ENCODE peak calls at places on chromosomes 12 and 14, in nine cellular contexts. Q is A549, M is tibial nerve, I is body of pancreas, K is spleen, P is adrenal gland, E is HCT116, C is gastrocnemius medialis, L is lower leg skin. X is an unnamed sample.

GRCh38 chr12:55659486-55660385 is 23.0 kb downstream of the OR10P1 start:
- DNase-seq in M (no peak), C (peak), Q (no peak), E (no peak), L (no peak), P (peak), I (no peak), K (no peak), X (no peak)

GRCh38 chr12:2944401-2945047 is 14.7 kb upstream of the TEAD4 start:
- DNase-seq in L (no peak), I (peak), M (no peak), E (peak), Q (peak), P (peak), C (peak), K (peak), X (no peak)

GRCh38 chr12:116302200-116303075 is 24.9 kb upstream of the MED13L start:
- DNase-seq in P (no peak), K (no peak), Q (no peak), M (no peak), L (no peak), I (no peak), C (peak), E (no peak), X (no peak)

GRCh38 chr14:38078393-38078792 is 129.3 kb upstream of the SSTR1 start:
- DNase-seq in L (no peak), E (no peak), Q (no peak), I (peak), M (no peak), P (no peak), K (peak), C (no peak), X (no peak)

GRCh38 chr14:99612737-99613330 is 8.8 kb upstream of the CCDC85C start:
- DNase-seq in P (no peak), M (no peak), C (no peak), E (no peak), K (no peak), Q (no peak), L (no peak), I (no peak), X (no peak)

GRCh38 chr14:100403802-100404201 is 80.7 kb downstream of the SLC25A47 start:
- DNase-seq in Q (no peak), I (no peak), E (no peak), L (no peak), C (no peak), P (no peak), M (no peak), K (no peak), X (no peak)

GRCh38 chr12:533718-534117 is 74.0 kb downstream of the B4GALNT3 start:
- DNase-seq in E (no peak), I (no peak), P (no peak), Q (no peak), L (no peak), C (no peak), M (no peak), K (no peak), X (no peak)

GRCh38 chr12:120214626-120215356 is 13.9 kb upstream of the RPLP0 start:
- DNase-seq in C (no peak), I (no peak), E (no peak), Q (no peak), L (no peak), M (no peak), P (no peak), K (no peak), X (no peak)

GRCh38 chr12:46473634-46474201 is 101.1 kb upstream of the SLC38A2 start:
- DNase-seq in P (peak), Q (peak), L (peak), I (peak), M (peak), C (peak), E (peak), K (peak), X (peak)

GRCh38 chr14:91232052-91232451 is 12.5 kb downstream of the GPR68 start:
- DNase-seq in C (no peak), E (no peak), K (no peak), M (no peak), I (no peak), Q (no peak), L (no peak), P (no peak), X (no peak)

GRCh38 chr14:63174760-63175191 is 29.5 kb upstream of the RHOJ start:
- DNase-seq in P (no peak), Q (peak), M (no peak), L (no peak), K (no peak), C (no peak), I (no peak), E (peak), X (no peak)

GRCh38 chr14:81051547-81051946 is 96.1 kb downstream of the TSHR start:
- DNase-seq in M (no peak), I (no peak), Q (no peak), E (no peak), L (no peak), K (no peak), P (no peak), C (no peak), X (no peak)

GRCh38 chr12:11134300-11134699 is at the start of gene TAS2R30:
- DNase-seq in M (no peak), Q (no peak), K (no peak), L (no peak), P (no peak), C (no peak), I (no peak), E (no peak), X (no peak)

GRCh38 chr12:13959131-13959734 is 22.2 kb downstream of the GRIN2B start:
- DNase-seq in Q (no peak), L (no peak), C (no peak), M (no peak), I (no peak), P (no peak), K (no peak), E (no peak), X (no peak)

GRCh38 chr14:64673748-64674147 is 30.5 kb upstream of the PLEKHG3 start:
- DNase-seq in M (no peak), C (no peak), L (peak), Q (no peak), E (no peak), K (peak), I (no peak), P (no peak), X (no peak)

GRCh38 chr14:96858643-96859042 is 61.5 kb downstream of the VRK1 start:
- DNase-seq in P (no peak), I (no peak), M (no peak), E (no peak), K (no peak), Q (no peak), L (no peak), C (no peak), X (no peak)

DNA sequence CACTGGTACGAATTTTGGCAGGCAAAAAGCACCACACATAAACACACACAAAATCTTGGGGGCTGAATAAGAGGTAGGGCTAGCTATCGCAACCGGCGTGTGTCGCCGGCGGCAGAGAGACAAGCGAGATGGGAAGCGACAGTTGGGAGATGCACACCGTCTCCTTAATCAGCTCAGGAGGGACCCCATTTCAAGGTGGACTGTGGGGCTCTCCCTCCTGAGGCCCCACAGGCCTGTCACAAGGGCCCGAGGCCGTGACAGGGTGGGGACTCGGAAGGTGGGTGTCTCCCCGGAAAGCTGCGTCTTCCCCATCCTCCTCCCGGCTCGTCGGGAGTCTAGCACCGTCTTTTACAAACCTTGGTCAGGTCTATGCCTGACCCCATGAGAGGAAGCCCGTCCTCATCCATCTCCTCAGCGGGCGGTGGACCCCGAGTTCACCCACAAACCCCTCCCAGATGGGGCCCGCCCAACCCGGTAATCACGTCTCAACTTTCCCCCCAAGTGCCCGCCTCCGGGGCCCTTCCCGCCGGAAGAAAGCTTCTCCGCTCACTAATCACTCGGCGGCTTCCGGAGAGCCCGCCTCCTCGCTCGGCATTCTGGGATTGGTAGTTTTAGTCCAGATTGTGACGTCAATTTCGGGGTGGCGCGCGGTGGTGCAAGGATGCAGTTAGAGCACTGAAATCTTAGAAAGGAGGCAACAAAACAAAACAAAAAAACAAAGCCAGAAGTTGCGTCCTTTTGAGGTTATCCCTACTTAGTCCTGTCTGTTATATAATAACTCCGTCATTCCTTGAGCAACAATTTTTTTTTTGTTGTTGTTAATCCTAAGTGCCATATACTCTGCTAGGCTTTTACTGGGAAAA is at the start of gene WASHC3:
- DNase-seq in L (peak), C (peak), K (peak), Q (peak), E (peak), P (peak), M (peak), I (peak), X (peak)
- TF ChIP-seq POLR2A in L (no peak), C (peak), K (no peak), Q (peak), E (no peak), P (no peak), M (peak), I (no peak), X (peak)

DNA sequence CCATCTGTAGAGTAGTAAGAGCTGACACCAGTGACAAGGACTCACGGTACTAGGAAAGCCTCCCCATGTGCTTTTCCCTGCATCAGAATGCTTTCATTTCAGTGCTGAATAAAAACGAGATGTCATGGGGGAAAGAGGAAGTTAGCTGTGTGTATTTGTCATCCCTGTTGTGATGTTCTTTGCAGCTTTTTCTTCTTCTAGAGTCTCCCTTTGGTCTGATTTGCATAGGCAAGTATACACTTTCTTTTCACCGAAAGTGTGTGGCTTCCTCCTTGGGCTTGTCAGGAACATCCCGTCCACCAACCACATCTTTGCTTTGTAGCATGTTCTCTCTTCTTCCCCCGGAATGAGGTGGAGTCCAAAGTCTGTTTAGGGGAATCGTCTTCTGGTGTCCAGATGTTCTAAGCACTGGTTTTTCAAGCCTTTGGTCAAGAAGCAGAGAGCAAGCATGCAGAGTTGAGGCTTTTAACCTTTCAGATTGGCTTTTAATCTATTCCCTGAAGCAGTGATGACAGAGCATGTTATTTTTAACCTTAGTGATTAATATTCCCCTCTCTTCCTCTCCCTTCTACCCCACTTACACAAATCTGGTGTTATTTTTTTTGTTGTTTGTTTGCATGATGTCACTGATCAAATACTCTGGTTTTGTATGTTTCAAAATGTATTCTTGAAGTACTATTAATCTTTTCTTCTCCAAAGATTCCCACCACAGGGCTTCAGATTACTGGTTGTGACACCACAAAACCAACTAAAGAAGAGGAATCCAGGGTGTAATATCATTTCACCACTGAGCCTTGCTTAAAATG is 163.4 kb downstream of the SAMD4A start:
- DNase-seq in C (no peak), Q (no peak), P (no peak), E (no peak), M (no peak), K (no peak), L (peak), I (no peak), X (no peak)
- TF ChIP-seq POLR2A in C (no peak), Q (no peak), P (no peak), E (no peak), M (no peak), K (no peak), L (no peak), I (no peak), X (no peak)

DNA sequence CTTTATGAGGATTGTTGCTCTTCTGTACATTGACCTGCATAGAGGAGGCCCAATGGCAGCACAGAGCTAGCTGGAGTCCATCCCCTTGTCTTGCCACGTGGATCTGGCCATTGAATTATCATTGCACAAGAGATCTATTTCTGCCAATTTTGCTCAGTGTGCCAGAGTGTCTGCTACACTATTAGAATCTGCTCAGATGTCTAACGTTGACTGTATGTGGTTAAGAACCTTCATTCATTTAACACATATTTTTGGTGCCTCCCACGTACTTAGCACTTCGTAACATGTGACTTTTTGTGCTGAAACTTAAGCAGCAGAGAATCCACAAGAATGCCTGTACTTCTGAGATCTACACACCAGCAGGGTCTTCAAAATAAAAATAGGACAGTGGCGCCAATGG is 166.0 kb upstream of the VASH1 start:
- DNase-seq in Q (no peak), L (no peak), I (no peak), P (no peak), E (no peak), M (no peak), K (no peak), C (no peak), X (no peak)
- TF ChIP-seq POLR2A in Q (no peak), L (no peak), I (no peak), P (no peak), E (no peak), M (no peak), K (no peak), C (no peak), X (no peak)

GRCh38 chr14:23057757-23058653 is 685 bp upstream of the CDH24 start:
- DNase-seq in P (peak), I (peak), M (peak), L (peak), Q (peak), K (peak), C (peak), E (peak), X (peak)
- TF ChIP-seq POLR2A in P (no peak), I (no peak), M (no peak), L (no peak), Q (no peak), K (no peak), C (no peak), E (no peak), X (no peak)

DNA sequence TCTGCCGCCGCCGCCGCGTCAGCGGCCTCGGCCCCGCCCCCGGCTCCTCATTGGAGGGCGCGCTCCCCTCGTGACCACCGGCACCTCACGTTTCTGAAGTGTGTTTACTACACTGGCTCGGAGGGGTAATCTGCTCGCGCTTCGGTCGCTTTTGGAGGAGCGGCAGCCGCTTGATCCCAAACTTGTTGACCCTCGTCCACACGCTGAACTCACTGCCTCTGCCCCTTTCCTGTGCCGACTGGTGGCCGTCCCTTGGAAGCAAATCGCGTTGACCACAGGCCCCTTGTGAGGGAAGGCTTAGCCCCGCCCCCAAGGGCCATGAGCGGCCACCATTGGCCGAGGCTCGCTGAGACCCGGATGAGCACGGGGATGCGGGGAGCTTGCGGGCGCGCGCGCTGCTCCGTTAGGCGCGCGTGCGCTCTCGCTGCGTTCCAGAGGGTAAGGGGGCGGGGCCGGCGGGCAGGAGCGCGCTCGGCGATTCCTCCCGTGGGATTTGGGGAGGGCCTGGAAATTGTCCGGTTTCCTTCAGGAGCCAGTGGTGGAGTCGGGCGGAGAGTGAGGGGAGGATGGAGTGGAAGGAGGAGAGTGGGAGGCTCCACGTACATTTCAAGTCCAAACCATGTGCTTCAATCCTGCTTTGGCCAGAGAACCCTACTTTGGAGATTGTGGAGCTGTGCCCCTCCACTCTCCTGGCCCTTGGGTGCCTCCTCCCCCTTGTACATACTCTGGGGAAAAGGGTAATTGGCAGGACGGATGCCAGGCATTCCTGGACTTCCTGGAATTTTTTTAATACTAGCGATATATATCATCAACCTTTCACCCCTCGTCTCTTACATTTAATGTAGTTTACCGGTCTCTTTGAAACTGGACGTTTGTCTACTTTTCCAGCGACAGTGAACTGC is at the start of gene CRY1:
- DNase-seq in M (peak), P (peak), E (peak), I (peak), Q (peak), K (peak), C (peak), L (peak), X (peak)
- TF ChIP-seq POLR2A in M (no peak), P (peak), E (peak), I (no peak), Q (peak), K (no peak), C (no peak), L (no peak), X (no peak)

DNA sequence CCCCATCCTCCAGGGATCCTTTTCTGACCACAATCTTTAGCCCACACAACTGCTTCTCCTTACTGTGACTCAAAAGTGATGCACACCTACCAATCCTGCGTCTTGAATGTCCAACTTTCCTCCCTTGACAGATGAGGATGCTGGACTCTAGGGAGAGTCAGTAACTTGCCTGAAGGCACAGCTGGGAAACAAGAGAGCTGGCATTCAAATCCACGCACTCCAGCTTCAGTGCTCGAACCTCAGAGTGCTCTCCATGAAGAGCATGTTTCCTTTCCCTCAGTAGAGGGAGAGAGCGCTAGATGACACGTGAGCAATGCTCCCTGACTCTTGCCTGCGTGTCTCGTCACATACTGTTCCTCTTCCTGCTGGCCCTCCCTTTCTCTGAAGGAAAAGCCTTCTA is 75.6 kb downstream of the NTF3 start:
- DNase-seq in M (no peak), C (no peak), L (no peak), E (no peak), P (no peak), I (no peak), K (no peak), Q (no peak), X (no peak)
- TF ChIP-seq POLR2A in M (no peak), C (no peak), L (no peak), E (no peak), P (no peak), I (no peak), K (no peak), Q (no peak), X (no peak)

GRCh38 chr14:58871972-58872530 is 234.3 kb downstream of the DACT1 start:
- DNase-seq in K (no peak), P (no peak), E (no peak), C (no peak), Q (no peak), I (no peak), M (no peak), L (no peak), X (no peak)
- TF ChIP-seq POLR2A in K (no peak), P (no peak), E (no peak), C (no peak), Q (no peak), I (no peak), M (no peak), L (no peak), X (no peak)

DNA sequence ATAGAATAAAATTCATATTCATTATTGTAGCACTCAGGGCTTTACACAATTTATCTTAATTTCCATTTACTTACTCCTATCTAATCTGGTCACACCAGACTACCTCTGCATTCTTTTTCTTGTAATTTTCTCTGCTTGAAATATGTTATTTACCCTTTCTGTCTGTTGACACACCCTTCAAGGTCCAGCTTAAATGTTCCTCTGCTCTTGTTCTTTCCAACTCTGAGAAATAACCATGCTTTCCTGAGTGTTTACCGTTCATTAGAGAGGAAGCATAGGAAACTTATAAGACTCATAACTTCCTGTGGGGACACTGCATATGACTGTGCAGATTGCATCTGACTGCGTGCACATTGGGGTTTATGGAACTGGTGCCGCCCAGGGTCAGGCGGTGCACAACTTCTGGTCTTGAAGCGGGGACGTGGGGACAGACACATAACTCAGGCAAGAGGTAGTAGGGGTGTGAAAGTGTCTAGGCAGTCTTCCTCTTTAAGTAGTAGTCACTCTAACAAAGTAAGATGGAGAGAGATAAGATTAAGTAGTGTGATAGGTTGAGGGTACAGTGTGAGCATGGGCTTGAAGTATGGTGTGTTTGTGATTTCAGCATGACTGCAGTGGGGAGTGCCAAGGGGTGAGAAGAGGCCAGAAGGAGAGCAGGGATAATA is 42.6 kb upstream of the FOXJ2 start:
- DNase-seq in E (no peak), M (no peak), I (no peak), L (peak), K (peak), P (peak), C (peak), Q (no peak), X (no peak)
- TF ChIP-seq POLR2A in E (no peak), M (no peak), I (no peak), L (no peak), K (peak), P (no peak), C (no peak), Q (no peak), X (no peak)

X was measured in breast epithelium.